ENCODE peak calls at places on chromosomes 2 and 18, in four cellular contexts. One of them, this sample, is unnamed.

GRCh38 chr2:199160677-199161465 is 296.9 kb downstream of the SATB2 start:
- DNase-seq in GF-D8: no peak
- DNase-seq in HTR-8/SVneo: peak; percentile 0
- DNase-seq in activated T-helper 1 cell treated with anti-CD3 and anti-CD28 coated beads, Interleukin-2, amount 50 U/mL, for 16 hours: no peak
- DNase-seq in this sample: no peak

GRCh38 chr2:236579746-236580315 is 10.2 kb downstream of the ACKR3 start:
- DNase-seq in GF-D8: no peak
- DNase-seq in HTR-8/SVneo: no peak
- DNase-seq in activated T-helper 1 cell treated with anti-CD3 and anti-CD28 coated beads, Interleukin-2, amount 50 U/mL, for 16 hours: no peak
- DNase-seq in this sample: no peak

GRCh38 chr2:140892911-140893637 is 1237.7 kb downstream of the LRP1B start:
- DNase-seq in GF-D8: no peak
- DNase-seq in HTR-8/SVneo: no peak
- DNase-seq in activated T-helper 1 cell treated with anti-CD3 and anti-CD28 coated beads, Interleukin-2, amount 50 U/mL, for 16 hours: no peak
- DNase-seq in this sample: no peak

GRCh38 chr18:36471393-36471792 is 173.9 kb downstream of the FHOD3 start:
- DNase-seq in GF-D8: no peak
- DNase-seq in HTR-8/SVneo: no peak
- DNase-seq in activated T-helper 1 cell treated with anti-CD3 and anti-CD28 coated beads, Interleukin-2, amount 50 U/mL, for 16 hours: no peak
- DNase-seq in this sample: no peak

GRCh38 chr2:46970334-46971288 is 55.0 kb upstream of the MCFD2 start:
- DNase-seq in GF-D8: peak; percentile 38
- DNase-seq in HTR-8/SVneo: peak; percentile 42
- DNase-seq in activated T-helper 1 cell treated with anti-CD3 and anti-CD28 coated beads, Interleukin-2, amount 50 U/mL, for 16 hours: no peak
- DNase-seq in this sample: no peak

GRCh38 chr2:72414108-72414507 is 266.4 kb upstream of the CYP26B1 start:
- DNase-seq in GF-D8: no peak
- DNase-seq in HTR-8/SVneo: no peak
- DNase-seq in activated T-helper 1 cell treated with anti-CD3 and anti-CD28 coated beads, Interleukin-2, amount 50 U/mL, for 16 hours: no peak
- DNase-seq in this sample: no peak

GRCh38 chr18:45662468-45662867 is 47.2 kb downstream of the SLC14A2 start:
- DNase-seq in GF-D8: no peak
- DNase-seq in HTR-8/SVneo: no peak
- DNase-seq in activated T-helper 1 cell treated with anti-CD3 and anti-CD28 coated beads, Interleukin-2, amount 50 U/mL, for 16 hours: no peak
- DNase-seq in this sample: peak; percentile 13

GRCh38 chr18:77140439-77141109 is 8.0 kb upstream of the MBP start:
- DNase-seq in GF-D8: no peak
- DNase-seq in HTR-8/SVneo: no peak
- DNase-seq in activated T-helper 1 cell treated with anti-CD3 and anti-CD28 coated beads, Interleukin-2, amount 50 U/mL, for 16 hours: no peak
- DNase-seq in this sample: no peak

GRCh38 chr2:189222440-189222839 is 42.9 kb upstream of the COL5A2 start:
- DNase-seq in GF-D8: no peak
- DNase-seq in HTR-8/SVneo: peak; percentile 13
- DNase-seq in activated T-helper 1 cell treated with anti-CD3 and anti-CD28 coated beads, Interleukin-2, amount 50 U/mL, for 16 hours: no peak
- DNase-seq in this sample: no peak

GRCh38 chr2:168060956-168061750 is 186.2 kb downstream of the STK39 start:
- DNase-seq in GF-D8: no peak
- DNase-seq in HTR-8/SVneo: no peak
- DNase-seq in activated T-helper 1 cell treated with anti-CD3 and anti-CD28 coated beads, Interleukin-2, amount 50 U/mL, for 16 hours: no peak
- DNase-seq in this sample: no peak

GRCh38 chr2:131105950-131106801 is 1.0 kb downstream of the PLEKHB2 start:
- DNase-seq in GF-D8: peak; percentile 45
- DNase-seq in HTR-8/SVneo: peak; percentile 44
- DNase-seq in activated T-helper 1 cell treated with anti-CD3 and anti-CD28 coated beads, Interleukin-2, amount 50 U/mL, for 16 hours: peak; percentile 13
- DNase-seq in this sample: peak; percentile 72

GRCh38 chr2:184562532-184562931 is 35.8 kb upstream of the ZNF804A start:
- DNase-seq in GF-D8: peak; percentile 7
- DNase-seq in HTR-8/SVneo: no peak
- DNase-seq in activated T-helper 1 cell treated with anti-CD3 and anti-CD28 coated beads, Interleukin-2, amount 50 U/mL, for 16 hours: no peak
- DNase-seq in this sample: no peak

GRCh38 chr2:143574069-143574468 is 444.9 kb downstream of the ARHGAP15 start:
- DNase-seq in GF-D8: no peak
- DNase-seq in HTR-8/SVneo: no peak
- DNase-seq in activated T-helper 1 cell treated with anti-CD3 and anti-CD28 coated beads, Interleukin-2, amount 50 U/mL, for 16 hours: no peak
- DNase-seq in this sample: no peak

GRCh38 chr18:69985239-69985638 is 37.6 kb upstream of the CD226 start:
- DNase-seq in GF-D8: no peak
- DNase-seq in HTR-8/SVneo: no peak
- DNase-seq in activated T-helper 1 cell treated with anti-CD3 and anti-CD28 coated beads, Interleukin-2, amount 50 U/mL, for 16 hours: no peak
- DNase-seq in this sample: peak; percentile 67

GRCh38 chr2:148794558-148794957 is 80.5 kb upstream of the KIF5C start:
- DNase-seq in GF-D8: no peak
- DNase-seq in HTR-8/SVneo: no peak
- DNase-seq in activated T-helper 1 cell treated with anti-CD3 and anti-CD28 coated beads, Interleukin-2, amount 50 U/mL, for 16 hours: no peak
- DNase-seq in this sample: no peak

GRCh38 chr2:190270298-190270697 is 49.3 kb downstream of the HIBCH start:
- DNase-seq in GF-D8: no peak
- DNase-seq in HTR-8/SVneo: no peak
- DNase-seq in activated T-helper 1 cell treated with anti-CD3 and anti-CD28 coated beads, Interleukin-2, amount 50 U/mL, for 16 hours: no peak
- DNase-seq in this sample: no peak

GRCh38 chr2:33645861-33646260 is 46.8 kb upstream of the FAM98A start:
- DNase-seq in GF-D8: no peak
- DNase-seq in HTR-8/SVneo: no peak
- DNase-seq in activated T-helper 1 cell treated with anti-CD3 and anti-CD28 coated beads, Interleukin-2, amount 50 U/mL, for 16 hours: no peak
- DNase-seq in this sample: no peak

GRCh38 chr2:36492216-36492945 is 105.6 kb downstream of the FEZ2 start:
- DNase-seq in GF-D8: no peak
- DNase-seq in HTR-8/SVneo: no peak
- DNase-seq in activated T-helper 1 cell treated with anti-CD3 and anti-CD28 coated beads, Interleukin-2, amount 50 U/mL, for 16 hours: no peak
- DNase-seq in this sample: no peak

GRCh38 chr2:120520929-120521912 is 175.3 kb downstream of the INHBB start:
- DNase-seq in GF-D8: no peak
- DNase-seq in HTR-8/SVneo: peak; percentile 42
- DNase-seq in activated T-helper 1 cell treated with anti-CD3 and anti-CD28 coated beads, Interleukin-2, amount 50 U/mL, for 16 hours: no peak
- DNase-seq in this sample: peak; percentile 90

GRCh38 chr2:37896319-37896718 is 28.8 kb upstream of the RMDN2 start:
- DNase-seq in GF-D8: no peak
- DNase-seq in HTR-8/SVneo: no peak
- DNase-seq in activated T-helper 1 cell treated with anti-CD3 and anti-CD28 coated beads, Interleukin-2, amount 50 U/mL, for 16 hours: no peak
- DNase-seq in this sample: peak; percentile 66

GRCh38 chr2:41521191-41521590 is 526.6 kb upstream of the PKDCC start:
- DNase-seq in GF-D8: no peak
- DNase-seq in HTR-8/SVneo: no peak
- DNase-seq in activated T-helper 1 cell treated with anti-CD3 and anti-CD28 coated beads, Interleukin-2, amount 50 U/mL, for 16 hours: no peak
- DNase-seq in this sample: no peak

GRCh38 chr2:238505892-238506280 is 79.2 kb downstream of the ASB1 start:
- DNase-seq in GF-D8: no peak
- DNase-seq in HTR-8/SVneo: no peak
- DNase-seq in activated T-helper 1 cell treated with anti-CD3 and anti-CD28 coated beads, Interleukin-2, amount 50 U/mL, for 16 hours: no peak
- DNase-seq in this sample: no peak

GRCh38 chr2:24597181-24597870 is 106.3 kb downstream of the NCOA1 start:
- DNase-seq in GF-D8: no peak
- DNase-seq in HTR-8/SVneo: no peak
- DNase-seq in activated T-helper 1 cell treated with anti-CD3 and anti-CD28 coated beads, Interleukin-2, amount 50 U/mL, for 16 hours: no peak
- DNase-seq in this sample: no peak

GRCh38 chr2:84776011-84776410 is 104.9 kb downstream of the TRABD2A start:
- DNase-seq in GF-D8: no peak
- DNase-seq in HTR-8/SVneo: peak; percentile 11
- DNase-seq in activated T-helper 1 cell treated with anti-CD3 and anti-CD28 coated beads, Interleukin-2, amount 50 U/mL, for 16 hours: no peak
- DNase-seq in this sample: no peak

GRCh38 chr2:30136729-30137444 is 9.9 kb upstream of the YPEL5 start:
- DNase-seq in GF-D8: no peak
- DNase-seq in HTR-8/SVneo: no peak
- DNase-seq in activated T-helper 1 cell treated with anti-CD3 and anti-CD28 coated beads, Interleukin-2, amount 50 U/mL, for 16 hours: no peak
- DNase-seq in this sample: no peak

GRCh38 chr2:25228848-25229674 is 60.7 kb upstream of the POMC start:
- DNase-seq in GF-D8: peak; percentile 30
- DNase-seq in HTR-8/SVneo: peak; percentile 94
- DNase-seq in activated T-helper 1 cell treated with anti-CD3 and anti-CD28 coated beads, Interleukin-2, amount 50 U/mL, for 16 hours: no peak
- DNase-seq in this sample: peak; percentile 95

GRCh38 chr2:217652761-217653160 is 350.0 kb downstream of the TNS1 start:
- DNase-seq in GF-D8: no peak
- DNase-seq in HTR-8/SVneo: no peak
- DNase-seq in activated T-helper 1 cell treated with anti-CD3 and anti-CD28 coated beads, Interleukin-2, amount 50 U/mL, for 16 hours: no peak
- DNase-seq in this sample: no peak

GRCh38 chr2:215882689-215883088 is 130.7 kb downstream of the MREG start:
- DNase-seq in GF-D8: no peak
- DNase-seq in HTR-8/SVneo: no peak
- DNase-seq in activated T-helper 1 cell treated with anti-CD3 and anti-CD28 coated beads, Interleukin-2, amount 50 U/mL, for 16 hours: no peak
- DNase-seq in this sample: no peak

GRCh38 chr2:197674546-197674945 is 841 bp downstream of the RFTN2 start:
- DNase-seq in GF-D8: no peak
- DNase-seq in HTR-8/SVneo: no peak
- DNase-seq in activated T-helper 1 cell treated with anti-CD3 and anti-CD28 coated beads, Interleukin-2, amount 50 U/mL, for 16 hours: no peak
- DNase-seq in this sample: no peak

This sample was measured in endodermal cell.